ENCODE peak calls at places on chromosomes 4 and X, in four cellular contexts. D is right lobe of liver; E is CD8-positive, alpha-beta memory T cell; Q is naive thymus-derived CD4-positive, alpha-beta T cell. N is an unnamed sample. For H3K36me3, the result is how much of the 10 kb centered on the place peaks cover.

GRCh38 chr4:129999156-129999555 is 903.2 kb downstream of the C4orf33 start:
- DNase-seq in D (no peak), E (no peak), Q (no peak), N (no peak)

GRCh38 chr4:19375931-19376330 is 875.8 kb upstream of the SLIT2 start:
- DNase-seq in D (no peak), E (no peak), Q (no peak), N (no peak)

GRCh38 chr4:140754918-140755810 is 1.0 kb downstream of the TBC1D9 start:
- DNase-seq in D (no peak), E (no peak), Q (no peak), N (no peak)

GRCh38 chr4:20544645-20545044 is 155.6 kb upstream of the PACRGL start:
- DNase-seq in D (no peak), E (no peak), Q (no peak), N (no peak)

GRCh38 chr4:137536789-137537561 is 4.7 kb upstream of the PCDH18 start:
- DNase-seq in D (no peak), E (no peak), Q (no peak), N (no peak)

GRCh38 chrX:16797841-16798240 is 11.6 kb downstream of the TXLNG start:
- DNase-seq in D (no peak), E (no peak), Q (no peak), N (no peak)

GRCh38 chrX:49162620-49163019 is at the start of gene MAGIX:
- DNase-seq in D (peak), E (no peak), Q (no peak), N (no peak)

GRCh38 chr4:92101609-92102231 is 202.0 kb upstream of the GRID2 start:
- DNase-seq in D (no peak), E (no peak), Q (no peak), N (no peak)

GRCh38 chr4:176981551-176981950 is 188.8 kb upstream of the VEGFC start:
- DNase-seq in D (no peak), E (no peak), Q (no peak), N (no peak)

GRCh38 chr4:145840162-145840768 is 98.4 kb downstream of the ZNF827 start:
- DNase-seq in D (no peak), E (no peak), Q (peak), N (no peak)

DNA sequence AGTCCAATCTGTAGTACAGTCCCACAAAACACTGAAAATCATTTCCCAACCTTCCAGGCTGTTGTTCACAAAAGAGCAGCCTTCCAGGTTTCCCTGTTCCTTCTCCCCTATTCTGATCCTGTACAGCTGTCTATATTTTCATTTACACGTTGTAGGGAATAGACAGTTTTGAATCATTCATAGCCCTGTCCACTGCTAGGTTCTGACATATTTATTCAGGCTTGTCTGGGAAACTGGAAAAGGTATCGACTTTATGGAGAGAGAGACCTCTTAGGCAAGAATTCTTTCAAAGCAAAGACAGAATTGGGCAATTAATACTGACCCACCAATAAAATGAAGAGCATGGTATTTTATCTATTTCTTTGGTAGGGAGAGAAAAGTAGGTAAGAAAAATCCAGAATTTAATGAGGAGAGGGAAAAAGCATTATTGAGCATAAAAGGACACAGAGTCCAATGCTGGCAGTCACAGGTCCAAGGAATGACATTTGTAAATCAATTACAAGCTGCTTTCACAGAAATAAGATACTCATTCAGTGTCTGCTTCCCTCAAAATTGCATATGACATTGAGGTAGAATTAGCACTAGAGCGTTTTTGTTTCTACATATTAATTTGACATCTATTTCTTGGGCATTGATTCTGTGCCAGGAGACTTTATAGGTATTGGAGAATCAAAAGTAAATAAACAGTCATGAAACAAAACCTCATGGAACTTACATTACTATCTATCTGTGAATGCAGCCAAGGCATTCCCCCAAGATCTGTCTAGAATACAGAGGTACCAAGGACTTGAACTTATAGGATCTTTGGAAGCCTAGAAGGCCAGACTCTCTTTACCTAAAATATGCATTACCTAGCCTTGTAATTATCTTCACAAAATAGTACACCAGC is 127.2 kb downstream of the CAMK2D start:
- DNase-seq in D (no peak), E (no peak), Q (no peak), N (no peak)
- H3K36me3 ChIP-seq in D (under half), E (under half), Q (under half), N (under half)

GRCh38 chr4:120057416-120057815 is 9.2 kb downstream of the MAD2L1 start:
- DNase-seq in D (no peak), E (no peak), Q (no peak), N (no peak)
- H3K36me3 ChIP-seq in D (under half), E (under half), Q (under half), N (under half)

GRCh38 chr4:30005995-30006394 is 714.2 kb upstream of the PCDH7 start:
- DNase-seq in D (no peak), E (no peak), Q (no peak), N (no peak)
- H3K36me3 ChIP-seq in D (under half), E (under half), Q (under half), N (under half)

GRCh38 chr4:884259-884658 is 47.9 kb downstream of the GAK start:
- DNase-seq in D (no peak), E (no peak), Q (no peak), N (no peak)

GRCh38 chr4:883377-884095 is 48.6 kb downstream of the GAK start:
- DNase-seq in D (no peak), E (no peak), Q (no peak), N (no peak)

GRCh38 chr4:881709-882108 is 50.4 kb downstream of the GAK start:
- DNase-seq in D (no peak), E (no peak), Q (no peak), N (no peak)

GRCh38 chr4:880684-881405 is 51.3 kb downstream of the GAK start:
- DNase-seq in D (no peak), E (no peak), Q (no peak), N (no peak)

GRCh38 chr4:882646-883045 is 49.5 kb downstream of the GAK start:
- DNase-seq in D (no peak), E (no peak), Q (no peak), N (no peak)
- H3K36me3 ChIP-seq in D (under half), E (under half), Q (under half), N (half or more)

DNA sequence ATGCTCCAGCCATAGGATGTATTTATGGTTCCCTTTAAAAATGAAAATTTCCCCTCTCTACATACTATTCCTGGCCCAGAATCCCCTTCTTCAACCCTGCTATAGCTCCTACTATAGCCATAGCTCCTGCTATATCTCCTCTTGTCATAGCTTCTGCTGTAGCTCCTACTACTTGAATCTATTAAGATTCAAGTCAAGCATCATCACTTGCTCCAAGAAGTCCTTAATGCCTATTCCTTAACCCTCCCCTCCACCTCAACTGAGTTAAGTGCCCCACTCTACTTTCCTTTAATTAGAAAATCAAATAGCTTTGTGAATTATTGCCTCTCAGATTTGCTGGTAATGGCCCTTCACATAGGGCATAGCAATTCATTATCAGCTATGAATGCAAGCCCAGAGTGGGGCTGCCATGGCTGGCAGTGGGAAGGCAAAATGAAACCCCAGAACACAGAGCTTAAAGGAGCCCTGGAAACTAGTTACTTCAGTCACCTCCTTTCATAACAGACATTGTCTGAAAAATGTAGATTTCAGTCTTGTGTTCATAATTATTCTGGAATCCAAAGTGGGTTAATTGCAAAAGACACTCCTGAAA is 15.4 kb downstream of the OCIAD2 start:
- DNase-seq in D (no peak), E (no peak), Q (no peak), N (no peak)
- H3K36me3 ChIP-seq in D (under half), E (under half), Q (under half), N (under half)

DNA sequence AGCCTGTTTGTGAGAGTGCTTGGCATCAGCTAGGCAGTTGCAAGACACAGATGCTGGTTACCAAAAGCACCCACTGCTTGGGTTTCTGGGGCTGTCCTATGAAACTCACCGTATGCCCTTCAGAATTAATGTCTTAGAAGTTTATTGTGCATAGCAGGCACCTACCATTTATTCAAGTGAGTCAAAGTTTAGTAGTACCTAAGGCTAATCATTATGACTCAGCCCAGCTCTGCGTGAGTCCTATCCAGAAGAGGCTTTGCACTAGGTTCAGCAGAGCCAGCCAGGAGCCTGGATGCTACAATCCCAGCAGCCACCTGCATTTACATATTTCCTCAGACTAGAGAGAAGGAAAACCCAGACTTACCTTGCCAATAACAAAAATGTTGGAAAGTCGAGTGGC is 4.2 kb downstream of the RPS4X start:
- DNase-seq in D (no peak), E (no peak), Q (no peak), N (no peak)
- H3K36me3 ChIP-seq in D (half or more), E (under half), Q (under half), N (half or more)

DNA sequence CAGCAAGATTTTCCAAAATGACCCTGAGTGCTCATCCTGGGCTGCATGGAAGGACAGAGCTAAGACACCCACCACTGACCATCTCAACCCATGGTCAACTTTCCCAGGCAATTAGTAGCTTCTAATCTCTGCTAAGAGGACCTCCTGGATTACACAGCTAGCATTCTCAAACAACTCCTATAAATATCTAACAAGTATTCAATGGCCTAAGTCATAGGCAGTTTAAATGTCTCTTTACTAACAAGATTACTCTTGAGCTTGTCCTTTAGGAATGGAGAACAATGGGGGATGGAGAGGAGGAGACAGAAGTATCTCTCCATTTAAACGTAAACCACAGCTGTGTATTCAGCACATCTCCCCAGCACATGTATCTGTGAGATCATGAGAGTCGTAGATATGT is 118.1 kb downstream of the WDFY3 start:
- DNase-seq in D (no peak), E (no peak), Q (no peak), N (no peak)
- H3K36me3 ChIP-seq in D (under half), E (under half), Q (under half), N (under half)

GRCh38 chr4:118814901-118815300 is 21.0 kb downstream of the SEC24D start:
- DNase-seq in D (no peak), E (no peak), Q (no peak), N (no peak)
- H3K36me3 ChIP-seq in D (under half), E (under half), Q (under half), N (under half)

GRCh38 chr4:168995537-168996295 is 14.3 kb downstream of the CBR4 start:
- DNase-seq in D (no peak), E (no peak), Q (no peak), N (no peak)

GRCh38 chr4:168994961-168995360 is 15.1 kb downstream of the CBR4 start:
- DNase-seq in D (no peak), E (no peak), Q (no peak), N (no peak)

GRCh38 chr4:168999836-169000235 is 10.2 kb downstream of the CBR4 start:
- DNase-seq in D (no peak), E (no peak), Q (no peak), N (no peak)

GRCh38 chr4:169000315-169000714 is 9.7 kb downstream of the CBR4 start:
- DNase-seq in D (no peak), E (no peak), Q (no peak), N (no peak)

GRCh38 chr4:168998596-168998995 is 11.5 kb downstream of the CBR4 start:
- DNase-seq in D (no peak), E (no peak), Q (no peak), N (no peak)
- H3K36me3 ChIP-seq in D (under half), E (under half), Q (under half), N (under half)

DNA sequence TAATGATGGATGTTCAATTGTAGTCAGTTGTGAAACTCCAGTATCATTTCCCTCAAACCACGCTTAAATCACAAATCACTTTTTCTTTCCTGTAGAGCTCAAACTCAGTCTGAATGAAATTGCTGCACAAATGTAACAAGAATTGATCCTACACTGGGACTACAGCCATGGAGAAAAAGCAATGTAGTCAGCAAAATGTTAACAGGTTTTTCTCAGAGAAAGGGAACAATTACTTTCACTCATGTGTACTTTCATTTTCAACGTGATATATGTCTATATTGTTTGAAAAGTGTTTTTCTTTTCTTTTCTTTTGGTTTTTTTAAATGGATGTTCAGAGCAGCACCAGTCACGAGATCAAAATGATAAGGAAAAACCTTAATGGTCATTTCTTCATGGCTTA is 22.7 kb downstream of the SDAD1 start:
- DNase-seq in D (no peak), E (no peak), Q (no peak), N (no peak)
- H3K36me3 ChIP-seq in D (half or more), E (half or more), Q (half or more), N (half or more)

N was measured in tibial artery.